ENCODE peak calls at places on chromosomes 5 and 9, in nine cellular contexts. K is naive thymus-derived CD4-positive, alpha-beta T cell; V is astrocyte of the cerebellum; X is GM23248; Q is tibial nerve; G is lower lobe of right lung; U is sigmoid colon; A is right cardiac atrium; Y is GM23338. S is an unnamed sample.

GRCh38 chr9:33111621-33112020 is 35.1 kb upstream of the SMU1 start:
- DNase-seq in K (no peak), V (no peak), X (peak), Q (no peak), G (no peak), U (no peak), A (no peak), Y (peak), S (peak)

GRCh38 chr5:72210913-72211670 is 103.8 kb downstream of the MAP1B start:
- DNase-seq in K (no peak), V (peak), X (peak), Q (peak), G (no peak), U (no peak), A (peak), Y (no peak), S (peak)

GRCh38 chr5:54851449-54851848 is 133.9 kb downstream of the ESM1 start:
- DNase-seq in K (no peak), V (no peak), X (no peak), Q (no peak), G (no peak), U (no peak), A (no peak), Y (no peak), S (no peak)

GRCh38 chr9:10855847-10856246 is 243.0 kb upstream of the PTPRD start:
- DNase-seq in K (no peak), V (no peak), X (peak), Q (no peak), G (no peak), U (no peak), A (no peak), Y (peak), S (peak)

GRCh38 chr5:138953370-138954256 is 78.5 kb upstream of the LRRTM2 start:
- DNase-seq in K (peak), V (peak), X (peak), Q (peak), G (peak), U (peak), A (peak), Y (no peak), S (peak)

GRCh38 chr5:169609716-169610115 is 26.1 kb downstream of the SPDL1 start:
- DNase-seq in K (no peak), V (no peak), X (no peak), Q (no peak), G (no peak), U (no peak), A (no peak), Y (peak), S (no peak)

GRCh38 chr9:20551236-20551635 is 71.1 kb downstream of the MLLT3 start:
- DNase-seq in K (no peak), V (no peak), X (peak), Q (no peak), G (no peak), U (no peak), A (no peak), Y (no peak), S (no peak)

GRCh38 chr5:61307196-61307590 is 24.9 kb upstream of the ZSWIM6 start:
- DNase-seq in K (no peak), V (no peak), X (no peak), Q (no peak), G (no peak), U (no peak), A (no peak), Y (no peak), S (no peak)

GRCh38 chr5:65062684-65063083 is 294.0 kb downstream of the CWC27 start:
- DNase-seq in K (no peak), V (peak), X (peak), Q (peak), G (no peak), U (peak), A (peak), Y (no peak), S (peak)

GRCh38 chr5:137995077-137995746 is 37.7 kb downstream of the FAM13B start:
- DNase-seq in K (no peak), V (peak), X (peak), Q (no peak), G (no peak), U (no peak), A (no peak), Y (no peak), S (no peak)

GRCh38 chr5:83450183-83450839 is 21.2 kb upstream of the VCAN start:
- DNase-seq in K (no peak), V (no peak), X (no peak), Q (no peak), G (no peak), U (no peak), A (no peak), Y (peak), S (no peak)

GRCh38 chr9:119370816-119371215 is 1.6 kb upstream of the BRINP1 start:
- DNase-seq in K (no peak), V (peak), X (peak), Q (peak), G (no peak), U (no peak), A (peak), Y (peak), S (peak)

GRCh38 chr5:67494186-67494842 is 297.7 kb upstream of the CD180 start:
- DNase-seq in K (no peak), V (no peak), X (peak), Q (peak), G (no peak), U (peak), A (peak), Y (no peak), S (no peak)

GRCh38 chr9:13615660-13616615 is 336.4 kb upstream of the MPDZ start:
- DNase-seq in K (no peak), V (no peak), X (no peak), Q (no peak), G (no peak), U (no peak), A (no peak), Y (no peak), S (no peak)

GRCh38 chr5:3601929-3602712 is 6.5 kb downstream of the IRX1 start:
- DNase-seq in K (no peak), V (no peak), X (peak), Q (no peak), G (no peak), U (no peak), A (no peak), Y (no peak), S (no peak)

GRCh38 chr5:14983666-14984441 is 112.3 kb upstream of the ANKH start:
- DNase-seq in K (peak), V (no peak), X (no peak), Q (no peak), G (no peak), U (no peak), A (no peak), Y (no peak), S (no peak)

GRCh38 chr5:94021246-94021645 is 279.8 kb upstream of the POU5F2 start:
- DNase-seq in K (no peak), V (peak), X (peak), Q (no peak), G (no peak), U (no peak), A (no peak), Y (no peak), S (no peak)

GRCh38 chr5:74296685-74297084 is 343.8 kb downstream of the ENC1 start:
- DNase-seq in K (no peak), V (peak), X (no peak), Q (no peak), G (no peak), U (no peak), A (peak), Y (no peak), S (peak)

GRCh38 chr5:132019857-132020555 is 8.5 kb upstream of the ACSL6 start:
- DNase-seq in K (peak), V (no peak), X (no peak), Q (peak), G (no peak), U (no peak), A (no peak), Y (no peak), S (no peak)

GRCh38 chr9:138022121-138022741 is 144.6 kb downstream of the CACNA1B start:
- DNase-seq in K (peak), V (no peak), X (peak), Q (no peak), G (peak), U (peak), A (no peak), Y (peak), S (peak)

GRCh38 chr5:78361226-78361993 is 993 bp downstream of the SCAMP1 start:
- DNase-seq in K (no peak), V (peak), X (peak), Q (peak), G (no peak), U (peak), A (peak), Y (peak), S (peak)

GRCh38 chr9:89421595-89421994 is 76.3 kb downstream of the SEMA4D start:
- DNase-seq in K (no peak), V (no peak), X (peak), Q (no peak), G (no peak), U (no peak), A (no peak), Y (no peak), S (no peak)

GRCh38 chr5:14420136-14420808 is 161.3 kb upstream of the OTULINL start:
- DNase-seq in K (no peak), V (no peak), X (peak), Q (no peak), G (no peak), U (no peak), A (no peak), Y (no peak), S (no peak)

GRCh38 chr9:69933445-69933844 is 110.2 kb upstream of the MAMDC2 start:
- DNase-seq in K (no peak), V (no peak), X (no peak), Q (no peak), G (no peak), U (no peak), A (no peak), Y (peak), S (no peak)

GRCh38 chr9:4316409-4316808 is 16.5 kb upstream of the GLIS3 start:
- DNase-seq in K (no peak), V (no peak), X (no peak), Q (no peak), G (no peak), U (no peak), A (no peak), Y (no peak), S (no peak)

GRCh38 chr5:82074968-82075367 is 103.1 kb downstream of the ATG10 start:
- DNase-seq in K (no peak), V (no peak), X (no peak), Q (no peak), G (no peak), U (no peak), A (no peak), Y (no peak), S (no peak)

GRCh38 chr9:34898846-34899245 is 59.2 kb upstream of the PHF24 start:
- DNase-seq in K (no peak), V (no peak), X (no peak), Q (no peak), G (no peak), U (no peak), A (no peak), Y (no peak), S (no peak)

GRCh38 chr5:67547682-67548081 is 351.1 kb upstream of the CD180 start:
- DNase-seq in K (no peak), V (no peak), X (no peak), Q (no peak), G (no peak), U (no peak), A (no peak), Y (no peak), S (no peak)

GRCh38 chr9:124306098-124306735 is 48.5 kb downstream of the NEK6 start:
- DNase-seq in K (no peak), V (no peak), X (peak), Q (no peak), G (no peak), U (no peak), A (no peak), Y (no peak), S (no peak)

GRCh38 chr9:84781431-84781830 is 111.9 kb downstream of the NTRK2 start:
- DNase-seq in K (no peak), V (peak), X (peak), Q (peak), G (no peak), U (no peak), A (no peak), Y (peak), S (no peak)

GRCh38 chr5:61332369-61332745 is 299 bp downstream of the ZSWIM6 start:
- DNase-seq in K (peak), V (no peak), X (peak), Q (no peak), G (peak), U (peak), A (peak), Y (peak), S (peak)

GRCh38 chr5:125149503-125149902 is 403.1 kb upstream of the ZNF608 start:
- DNase-seq in K (no peak), V (no peak), X (no peak), Q (no peak), G (no peak), U (no peak), A (no peak), Y (no peak), S (no peak)

GRCh38 chr9:23551171-23551795 is 274.8 kb downstream of the ELAVL2 start:
- DNase-seq in K (no peak), V (no peak), X (no peak), Q (no peak), G (no peak), U (no peak), A (no peak), Y (no peak), S (no peak)

GRCh38 chr9:8486095-8486494 is 686.5 kb upstream of the DMAC1 start:
- DNase-seq in K (no peak), V (peak), X (no peak), Q (peak), G (no peak), U (no peak), A (peak), Y (peak), S (peak)

GRCh38 chr5:116795189-116795588 is 220.6 kb upstream of the SEMA6A start:
- DNase-seq in K (no peak), V (no peak), X (no peak), Q (no peak), G (no peak), U (no peak), A (no peak), Y (no peak), S (no peak)

GRCh38 chr5:44183753-44184152 is 205.5 kb downstream of the FGF10 start:
- DNase-seq in K (no peak), V (no peak), X (no peak), Q (no peak), G (no peak), U (no peak), A (no peak), Y (no peak), S (no peak)

GRCh38 chr9:37908283-37908682 is 4.4 kb upstream of the SLC25A51 start:
- DNase-seq in K (no peak), V (no peak), X (no peak), Q (no peak), G (no peak), U (no peak), A (no peak), Y (no peak), S (no peak)

GRCh38 chr9:93597871-93598646 is 21.7 kb downstream of the PHF2 start:
- DNase-seq in K (no peak), V (no peak), X (no peak), Q (no peak), G (no peak), U (no peak), A (no peak), Y (no peak), S (peak)

GRCh38 chr9:121599186-121599871 is 52.1 kb upstream of the DAB2IP start:
- DNase-seq in K (no peak), V (no peak), X (peak), Q (no peak), G (peak), U (peak), A (peak), Y (peak), S (peak)
- H3K4me3 ChIP-seq in K (no peak), V (peak), X (peak), Q (peak), G (peak), U (peak), A (peak), Y (peak), S (peak)

DNA sequence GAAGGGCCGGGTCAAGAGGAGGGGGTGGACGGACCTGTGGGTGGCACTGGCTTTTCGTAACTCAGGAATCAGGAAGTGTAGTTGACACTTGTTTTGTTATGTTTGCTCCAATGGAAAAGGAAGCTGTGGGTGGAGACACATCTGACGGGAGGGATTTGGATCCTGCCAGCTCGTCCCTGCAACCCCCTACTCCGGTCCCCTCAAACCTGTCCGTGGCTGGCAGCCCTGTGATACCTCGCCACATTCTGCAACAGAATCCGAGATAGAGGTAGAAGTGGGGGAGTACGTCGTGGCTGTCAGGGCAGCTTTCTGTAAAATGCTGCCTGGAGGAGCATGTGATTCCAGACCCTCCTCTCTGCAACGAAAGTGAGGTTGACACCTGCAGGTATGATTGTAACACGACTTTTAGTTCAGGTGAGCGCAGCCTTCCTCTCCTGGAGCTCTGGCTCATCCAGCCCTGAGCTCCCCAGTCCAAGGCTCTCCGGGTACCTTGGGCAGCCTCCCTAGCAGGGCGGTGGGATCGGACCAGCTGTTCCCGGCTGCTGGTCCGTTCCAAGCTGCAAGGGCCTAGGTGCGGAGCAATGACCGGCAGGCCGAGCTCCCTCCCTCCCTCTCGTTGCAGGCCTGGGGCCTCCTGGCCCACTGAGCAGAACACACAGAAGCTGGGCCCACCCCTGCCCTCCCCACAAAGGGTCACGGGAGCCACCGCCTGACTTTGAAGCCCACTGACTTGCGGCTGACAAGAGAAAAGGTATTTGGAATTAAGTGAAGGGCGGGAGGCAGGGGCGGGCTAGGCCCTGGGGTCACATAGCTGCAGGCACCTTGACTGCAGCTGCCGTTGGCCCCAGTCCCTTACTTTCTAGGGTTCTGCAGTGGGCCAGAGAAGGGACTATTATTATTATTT is 104.5 kb upstream of the IER5L start:
- DNase-seq in K (no peak), V (no peak), X (no peak), Q (no peak), G (peak), U (peak), A (no peak), Y (peak), S (no peak)
- H3K4me3 ChIP-seq in K (no peak), V (no peak), X (no peak), Q (peak), G (peak), U (peak), A (peak), Y (no peak), S (no peak)

GRCh38 chr5:151740336-151740942 is 18.0 kb downstream of the ATOX1 start:
- DNase-seq in K (peak), V (peak), X (peak), Q (peak), G (no peak), U (peak), A (peak), Y (peak), S (peak)
- H3K4me3 ChIP-seq in K (no peak), V (peak), X (peak), Q (no peak), G (no peak), U (peak), A (no peak), Y (peak), S (no peak)

GRCh38 chr5:140391732-140392131 is 9.9 kb upstream of the ANKHD1 start:
- DNase-seq in K (no peak), V (no peak), X (no peak), Q (no peak), G (no peak), U (no peak), A (no peak), Y (no peak), S (no peak)
- H3K4me3 ChIP-seq in K (no peak), V (no peak), X (no peak), Q (no peak), G (no peak), U (no peak), A (no peak), Y (no peak), S (no peak)

DNA sequence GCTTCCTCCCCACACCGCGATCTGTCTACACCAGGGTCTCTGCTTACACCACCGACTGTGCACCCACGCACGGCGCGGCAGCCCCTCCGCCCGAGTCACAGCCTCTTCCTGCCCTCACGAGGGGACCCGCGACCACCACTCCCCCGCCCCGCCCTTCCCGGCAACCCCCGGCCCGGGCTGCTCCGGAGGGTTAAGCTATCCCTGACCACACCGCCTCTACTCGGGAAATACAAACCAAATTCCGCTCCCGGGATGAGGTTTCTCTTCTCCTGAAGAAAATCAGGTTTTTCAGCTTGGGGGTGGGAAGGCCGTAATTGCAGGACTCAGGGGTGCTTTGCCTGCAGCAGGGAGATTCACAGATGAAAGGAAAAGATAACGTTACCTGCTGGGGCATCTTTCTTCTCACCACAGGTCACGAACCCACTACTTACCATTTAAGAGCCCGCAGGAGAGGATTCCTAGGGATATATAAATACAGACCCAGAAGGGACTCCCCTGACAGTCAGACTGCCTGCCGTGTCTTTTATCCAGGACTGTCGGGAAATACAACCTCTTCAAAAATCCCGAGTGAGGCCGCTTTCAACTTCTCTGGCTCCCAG is 63.5 kb downstream of the ROR2 start:
- DNase-seq in K (no peak), V (no peak), X (no peak), Q (no peak), G (no peak), U (no peak), A (no peak), Y (peak), S (no peak)
- H3K4me3 ChIP-seq in K (no peak), V (no peak), X (no peak), Q (no peak), G (no peak), U (no peak), A (no peak), Y (peak), S (no peak)

GRCh38 chr9:81430727-81431126 is 258.6 kb downstream of the TLE1 start:
- DNase-seq in K (no peak), V (no peak), X (peak), Q (no peak), G (no peak), U (no peak), A (no peak), Y (no peak), S (no peak)

GRCh38 chr9:81427870-81428269 is 261.5 kb downstream of the TLE1 start:
- DNase-seq in K (no peak), V (no peak), X (peak), Q (no peak), G (no peak), U (no peak), A (no peak), Y (peak), S (no peak)

DNA sequence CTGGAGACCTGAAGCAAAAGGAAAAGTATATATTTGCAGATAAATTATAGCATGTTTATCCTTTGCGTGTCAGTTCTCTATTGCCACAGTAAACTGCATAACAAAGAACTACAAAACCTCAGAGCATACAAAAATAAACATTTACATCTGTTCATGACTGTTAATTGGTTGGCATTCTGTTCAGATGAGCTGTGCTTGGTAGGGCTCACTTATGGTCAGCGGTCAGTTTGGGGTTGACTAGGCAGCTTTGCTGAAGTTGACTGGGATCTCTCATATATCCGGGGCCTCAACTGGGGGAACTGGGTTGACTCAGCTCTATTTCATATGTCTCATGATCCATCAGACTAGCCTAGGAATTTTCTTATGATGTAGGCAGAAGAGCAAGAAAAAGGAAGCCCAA is 257.7 kb downstream of the TLE1 start:
- DNase-seq in K (no peak), V (peak), X (peak), Q (no peak), G (no peak), U (no peak), A (no peak), Y (no peak), S (no peak)
- H3K4me3 ChIP-seq in K (no peak), V (no peak), X (peak), Q (no peak), G (no peak), U (no peak), A (no peak), Y (no peak), S (no peak)

GRCh38 chr9:113472199-113472598 is 8.7 kb downstream of the RGS3 start:
- DNase-seq in K (no peak), V (no peak), X (no peak), Q (no peak), G (no peak), U (no peak), A (no peak), Y (no peak), S (no peak)
- H3K4me3 ChIP-seq in K (no peak), V (no peak), X (no peak), Q (no peak), G (no peak), U (no peak), A (no peak), Y (no peak), S (no peak)

S was measured in hepatocyte.